ENCODE peak calls at places on chromosomes 3 and 15, in nine cellular contexts. T, W, R, Y, M, N, I, Z and J are unnamed samples.
A peak's percentile ranks its signal among the peaks of the same experiment; 100 is the strongest.

GRCh38 chr15:58921267-58921666 is 12.2 kb downstream of the SLTM start:
- DNase-seq in I (no peak), Z (no peak), T (no peak), N (no peak), Y (no peak), W (no peak), M (no peak), R (no peak), J (no peak)

GRCh38 chr3:163476179-163476578 is 1602.1 kb downstream of the SI start:
- DNase-seq in I (no peak), M (no peak), Y (no peak), W (no peak), R (no peak), T (no peak), N (no peak), Z (no peak), J (no peak)

GRCh38 chr3:144244662-144245061 is 273.0 kb downstream of the DIPK2A start:
- DNase-seq in R (no peak), Z (no peak), M (no peak), N (no peak), T (no peak), Y (no peak), I (no peak), W (no peak), J (no peak)

GRCh38 chr3:64199933-64200332 is 25.3 kb downstream of the PRICKLE2 start:
- DNase-seq in M (no peak), W (no peak), R (no peak), T (no peak), Z (no peak), N (no peak), I (no peak), Y (no peak), J (peak; percentile 80)

GRCh38 chr3:59690886-59691285 is 641.1 kb upstream of the CFAP20DC start:
- DNase-seq in N (no peak), W (no peak), Z (no peak), T (no peak), I (no peak), M (no peak), Y (no peak), R (no peak), J (no peak)

GRCh38 chr3:120821426-120821825 is 78.9 kb downstream of the GTF2E1 start:
- DNase-seq in I (no peak), M (no peak), T (no peak), Z (no peak), N (no peak), R (no peak), W (no peak), Y (no peak), J (no peak)

GRCh38 chr3:143849854-143850549 is 1.7 kb upstream of the SLC9A9 start:
- DNase-seq in W (no peak), R (no peak), Z (no peak), N (peak; percentile 77), I (peak; percentile 76), M (no peak), T (peak; percentile 50), Y (no peak), J (peak; percentile 63)

GRCh38 chr3:184894051-184894450 is 82.1 kb downstream of the VPS8 start:
- DNase-seq in M (no peak), T (no peak), Y (no peak), I (no peak), R (no peak), W (no peak), Z (no peak), N (no peak), J (no peak)

GRCh38 chr15:57500256-57500655 is 91.4 kb upstream of the MYZAP start:
- DNase-seq in W (no peak), Z (no peak), Y (no peak), R (no peak), M (no peak), I (no peak), N (no peak), T (no peak), J (no peak)

GRCh38 chr3:52109556-52110380 is 44.5 kb downstream of the POC1A start:
- DNase-seq in W (no peak), N (peak; percentile 79), Y (no peak), M (no peak), Z (no peak), T (no peak), I (no peak), R (no peak), J (peak; percentile 15)

GRCh38 chr3:49028298-49028672 is 913 bp downstream of the IMPDH2 start:
- DNase-seq in Y (no peak), W (no peak), N (no peak), T (no peak), M (no peak), R (no peak), I (no peak), Z (no peak), J (no peak)

GRCh38 chr3:104198136-104198535 is 1168.6 kb upstream of the ALCAM start:
- DNase-seq in Z (no peak), R (no peak), T (no peak), W (no peak), N (no peak), M (no peak), Y (no peak), I (no peak), J (no peak)

GRCh38 chr3:53850895-53851294 is 4.5 kb downstream of the IL17RB start:
- DNase-seq in W (no peak), I (peak; percentile 2), R (peak; percentile 68), M (no peak), T (no peak), Y (no peak), N (peak; percentile 9), Z (no peak), J (peak; percentile 35)

GRCh38 chr3:112894258-112894657 is 47.6 kb upstream of the CD200R1L start:
- DNase-seq in M (no peak), T (no peak), Z (no peak), W (no peak), I (no peak), R (no peak), Y (no peak), N (no peak), J (peak; percentile 55)

GRCh38 chr3:100730524-100730923 is 21.2 kb downstream of the TFG start:
- DNase-seq in Y (no peak), W (no peak), I (no peak), M (no peak), T (no peak), N (peak; percentile 13), R (no peak), Z (no peak), J (no peak)

GRCh38 chr15:94638183-94638582 is 406.8 kb downstream of the MCTP2 start:
- DNase-seq in M (no peak), N (no peak), T (no peak), R (no peak), Y (no peak), W (no peak), Z (no peak), I (no peak), J (no peak)

GRCh38 chr15:34043391-34043790 is 4.4 kb upstream of the AVEN start:
- DNase-seq in W (no peak), T (no peak), M (no peak), Z (no peak), I (no peak), N (no peak), Y (no peak), R (no peak), J (peak; percentile 32)

GRCh38 chr3:113746955-113747718 is at the start of gene ATP6V1A:
- DNase-seq in R (peak; percentile 74), I (no peak), M (peak; percentile 69), T (peak; percentile 51), N (peak; percentile 51), Z (peak; percentile 71), Y (peak; percentile 70), W (peak; percentile 95), J (peak; percentile 7)

GRCh38 chr3:40871411-40871810 is 327.9 kb upstream of the CTNNB1 start:
- DNase-seq in Y (no peak), T (no peak), W (no peak), M (no peak), Z (no peak), R (no peak), N (no peak), I (no peak), J (no peak)